ENCODE peak calls at places on chromosome 19, in five cellular contexts. B is HCT116, I is transverse colon, P is stomach, W is GM23338. C is an unnamed sample.
A peak's percentile ranks its signal among the peaks of the same experiment; 100 is the strongest.

GRCh38 chr19:5452594-5453565 is 2.3 kb upstream of the ZNRF4 start:
- DNase-seq in W (peak; percentile 35), I (no peak), B (peak; percentile 78), P (no peak), C (no peak)

GRCh38 chr19:7975037-7975436 is 30.4 kb downstream of the ELAVL1 start:
- DNase-seq in I (no peak), B (no peak), P (no peak), W (no peak), C (no peak)

GRCh38 chr19:18605546-18606280 is 886 bp downstream of the CRLF1 start:
- DNase-seq in W (peak; percentile 39), B (no peak), I (no peak), P (no peak), C (no peak)

GRCh38 chr19:40266111-40266510 is 19.0 kb downstream of the AKT2 start:
- DNase-seq in B (no peak), I (no peak), W (no peak), P (no peak), C (peak; percentile 45)

GRCh38 chr19:4318460-4318859 is 14.1 kb downstream of the FSD1 start:
- DNase-seq in I (no peak), W (no peak), P (no peak), B (no peak), C (no peak)

GRCh38 chr19:45630463-45630862 is 8.7 kb downstream of the EML2 start:
- DNase-seq in I (no peak), P (no peak), B (peak; percentile 67), W (peak; percentile 71), C (no peak)

GRCh38 chr19:6947745-6948144 is 60.4 kb downstream of the ADGRE1 start:
- DNase-seq in I (no peak), B (peak; percentile 23), P (no peak), W (no peak), C (no peak)

GRCh38 chr19:51689751-51690358 is 3.3 kb upstream of the SPACA6 start:
- DNase-seq in I (peak; percentile 28), W (peak; percentile 82), B (no peak), P (no peak), C (no peak)

GRCh38 chr19:41415154-41415571 is 12.0 kb downstream of the B3GNT8 start:
- DNase-seq in B (no peak), P (no peak), W (no peak), I (no peak), C (no peak)

GRCh38 chr19:41937525-41937924 is 9.3 kb upstream of the ERFL start:
- DNase-seq in W (peak; percentile 16), P (no peak), B (no peak), I (no peak), C (no peak)

GRCh38 chr19:43811833-43812232 is 9.6 kb upstream of the LYPD5 start:
- DNase-seq in I (no peak), P (no peak), B (no peak), W (no peak), C (no peak)

GRCh38 chr19:58304255-58304654 is 922 bp upstream of the ERVK3-1 start:
- DNase-seq in W (peak; percentile 36), B (no peak), P (no peak), I (no peak), C (no peak)

GRCh38 chr19:33647146-33647545 is 25.4 kb downstream of the CHST8 start:
- DNase-seq in W (no peak), B (no peak), I (no peak), P (peak; percentile 5), C (no peak)

GRCh38 chr19:15456871-15457700 is 7.3 kb downstream of the RASAL3 start:
- DNase-seq in I (no peak), B (peak; percentile 27), P (no peak), W (peak; percentile 99), C (no peak)

GRCh38 chr19:51124216-51124615 is 490 bp upstream of the SIGLEC9 start:
- DNase-seq in P (no peak), I (no peak), B (no peak), W (no peak), C (no peak)

GRCh38 chr19:39679791-39680168 is 24.1 kb downstream of the LGALS16 start:
- DNase-seq in I (no peak), W (no peak), B (no peak), P (no peak), C (no peak)

GRCh38 chr19:3823345-3823704 is 37.1 kb upstream of the MATK start:
- DNase-seq in P (no peak), B (no peak), I (no peak), W (no peak), C (no peak)

GRCh38 chr19:53597023-53597422 is 34.8 kb upstream of the DPRX start:
- DNase-seq in P (no peak), B (no peak), I (no peak), W (no peak), C (peak; percentile 58)

GRCh38 chr19:40241809-40242384 is 15.4 kb upstream of the CCNP start:
- DNase-seq in B (no peak), P (no peak), I (no peak), W (no peak), C (no peak)

GRCh38 chr19:9309974-9310446 is 372 bp upstream of the ZNF699 start:
- DNase-seq in B (peak; percentile 91), P (peak; percentile 85), W (peak; percentile 99), I (peak; percentile 91), C (peak; percentile 87)

GRCh38 chr19:8445488-8446001 is 770 bp downstream of the HNRNPM start:
- DNase-seq in W (peak; percentile 44), P (peak; percentile 67), I (peak; percentile 61), B (no peak), C (peak; percentile 52)

GRCh38 chr19:6800991-6801396 is 28.5 kb downstream of the VAV1 start:
- DNase-seq in P (no peak), B (peak; percentile 39), W (no peak), I (no peak), C (no peak)

GRCh38 chr19:51706885-51707284 is 13.8 kb downstream of the SPACA6 start:
- DNase-seq in P (no peak), W (no peak), I (no peak), B (no peak), C (no peak)

GRCh38 chr19:45601524-45602522 is at the start of gene GPR4:
- DNase-seq in B (no peak), I (no peak), P (no peak), W (peak; percentile 89), C (no peak)

GRCh38 chr19:31418055-31418454 is 68.8 kb upstream of the TSHZ3 start:
- DNase-seq in W (peak; percentile 77), I (no peak), P (no peak), B (no peak), C (no peak)

GRCh38 chr19:31418692-31419430 is 69.6 kb upstream of the TSHZ3 start:
- DNase-seq in B (no peak), I (no peak), W (peak; percentile 95), P (no peak), C (no peak)

GRCh38 chr19:31419871-31420430 is 70.7 kb upstream of the TSHZ3 start:
- DNase-seq in I (no peak), P (no peak), W (peak; percentile 58), B (no peak), C (no peak)

GRCh38 chr19:31423896-31424295 is 74.7 kb upstream of the TSHZ3 start:
- DNase-seq in W (no peak), P (no peak), B (no peak), I (no peak), C (no peak)

DNA sequence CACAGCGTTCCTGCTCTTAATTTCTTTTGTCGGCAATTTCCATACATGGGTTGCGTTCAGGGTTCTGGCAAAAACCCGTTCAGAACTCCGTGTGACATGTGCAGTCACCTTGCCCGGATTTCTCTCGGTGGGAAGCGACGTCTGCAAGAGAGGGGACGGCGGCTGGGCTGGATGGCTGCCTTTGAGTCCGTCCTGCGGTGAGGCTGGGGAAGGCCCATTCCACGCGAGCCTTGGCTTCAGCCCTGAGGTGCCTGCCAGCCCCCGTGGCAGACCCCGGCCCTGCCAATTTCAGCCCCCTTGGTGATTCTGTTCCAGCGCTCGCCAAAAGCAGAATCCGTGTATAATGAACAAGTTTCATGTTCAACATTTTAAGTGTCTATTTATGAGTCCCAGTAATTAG is 72.6 kb upstream of the TSHZ3 start:
- DNase-seq in W (no peak), I (no peak), P (no peak), B (no peak), C (no peak)
- H3K4me1 ChIP-seq in W (peaks cover 58% of the 10 kb centered on the region), I (no peaks in the 10 kb centered on the region), P (no peaks in the 10 kb centered on the region), B (no peaks in the 10 kb centered on the region), C (no peaks in the 10 kb centered on the region)

GRCh38 chr19:49655570-49656455 is 9.8 kb downstream of the IRF3 start:
- DNase-seq in B (no peak), W (no peak), P (no peak), I (no peak), C (no peak)

GRCh38 chr19:49657493-49658138 is 8.0 kb downstream of the IRF3 start:
- DNase-seq in B (no peak), W (no peak), I (no peak), P (no peak), C (no peak)

GRCh38 chr19:49654581-49654980 is 11.1 kb downstream of the IRF3 start:
- DNase-seq in B (no peak), I (no peak), P (no peak), W (no peak), C (no peak)

GRCh38 chr19:49658139-49658517 is 7.5 kb downstream of the IRF3 start:
- DNase-seq in B (no peak), W (no peak), P (no peak), I (no peak), C (no peak)

DNA sequence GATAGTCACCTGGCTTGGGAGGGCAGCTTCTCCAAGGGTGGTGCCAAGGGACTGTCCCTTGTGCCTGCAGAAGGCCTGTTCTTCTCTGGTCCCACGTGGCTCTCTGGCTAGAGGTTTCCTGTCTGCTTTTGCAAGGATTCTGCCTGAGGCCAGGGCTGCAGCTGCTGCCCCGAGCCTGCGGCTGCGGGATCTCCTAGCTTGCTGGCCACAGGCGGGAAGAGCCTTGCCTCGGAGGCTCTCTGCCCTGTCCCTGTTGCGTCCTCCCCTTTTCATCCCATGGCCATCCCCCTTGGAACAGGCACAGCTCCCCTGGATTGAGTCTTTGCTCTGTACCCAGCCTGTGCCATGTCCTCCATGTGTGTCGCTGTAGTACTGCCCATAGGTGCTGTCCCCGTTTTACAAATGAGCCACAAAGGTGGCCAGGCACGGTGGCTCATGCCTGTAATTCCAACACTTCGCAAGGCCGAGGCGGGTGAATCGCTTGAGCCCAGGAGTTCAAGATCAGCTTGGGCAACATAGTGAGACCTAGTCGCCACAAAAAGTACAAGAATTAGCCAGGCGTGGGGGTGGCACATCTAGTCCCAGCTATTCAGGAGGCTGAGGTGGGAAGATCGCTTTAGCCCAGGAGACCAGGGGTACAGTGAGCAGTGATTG is 9.1 kb downstream of the IRF3 start:
- DNase-seq in W (no peak), B (no peak), P (no peak), I (no peak), C (no peak)
- TF ChIP-seq POLR2AphosphoS5 in W (no peak), B (no peak), P (no peak), I (no peak), C (no peak)

GRCh38 chr19:47511681-47512080 is 3.2 kb downstream of the NAPA start:
- DNase-seq in I (no peak), B (no peak), W (no peak), P (no peak), C (no peak)
- H3K4me1 ChIP-seq in I (peaks cover 33% of the 10 kb centered on the region), B (peaks cover 26% of the 10 kb centered on the region), W (peaks cover 9% of the 10 kb centered on the region), P (peaks cover 75% of the 10 kb centered on the region), C (peaks cover 53% of the 10 kb centered on the region)

DNA sequence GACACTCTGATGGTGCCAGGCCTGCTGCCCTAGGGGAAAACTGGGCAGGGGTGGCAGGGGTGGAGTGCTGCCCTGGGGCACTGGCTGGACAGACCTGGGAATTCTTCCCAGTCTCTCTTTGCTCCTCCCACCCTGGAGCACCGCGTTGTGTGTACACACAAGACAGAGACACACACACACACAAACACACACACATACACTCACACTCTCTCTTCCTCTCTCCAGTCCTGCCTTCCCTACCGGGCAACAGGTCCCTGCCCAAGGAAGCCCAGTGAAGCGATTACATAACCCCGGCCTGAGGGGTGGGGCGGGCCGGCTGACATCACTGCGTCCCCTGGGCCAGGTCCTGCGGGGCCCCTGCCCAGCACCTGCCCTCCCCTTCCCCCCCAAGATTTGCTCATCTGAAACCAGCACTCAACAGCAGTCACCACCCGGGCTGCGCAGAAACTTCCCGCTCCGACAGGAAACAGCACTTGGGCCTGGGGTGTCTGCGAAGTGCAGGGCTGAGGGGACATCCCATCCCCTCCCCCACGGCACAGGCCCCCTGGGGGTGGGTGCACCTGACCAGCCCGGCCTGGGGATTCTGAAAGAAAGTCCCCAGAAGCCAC is 1.2 kb downstream of the MKNK2 start:
- DNase-seq in P (peak; percentile 91), I (peak; percentile 90), B (no peak), W (peak; percentile 69), C (peak; percentile 89)
- TF ChIP-seq POLR2AphosphoS5 in P (peak; percentile 86), I (peak; percentile 73), B (no peak), W (no peak), C (peak; percentile 89)